ENCODE peak calls at places on chromosomes 6 and 20, in nine cellular contexts. Y, S, X, P, Q, W, E, A and M are unnamed samples.

GRCh38 chr6:140071115-140071514 is 696.7 kb upstream of the CITED2 start:
- DNase-seq in Y (peak; percentile 93), S (peak; percentile 49), X (no peak), P (peak; percentile 67), Q (peak; percentile 97), W (no peak), E (peak; percentile 13), A (no peak), M (peak; percentile 97)

GRCh38 chr20:37688093-37688492 is 5.7 kb upstream of the CTNNBL1 start:
- DNase-seq in Y (no peak), S (no peak), X (no peak), P (no peak), Q (no peak), W (no peak), E (no peak), A (no peak), M (no peak)

GRCh38 chr20:10671221-10671849 is 2.5 kb downstream of the JAG1 start:
- DNase-seq in Y (peak; percentile 95), S (peak; percentile 92), X (peak; percentile 90), P (peak; percentile 94), Q (peak; percentile 96), W (peak; percentile 93), E (peak; percentile 77), A (peak; percentile 88), M (peak; percentile 74)

GRCh38 chr6:41222513-41222912 is 5.6 kb upstream of the TREML4 start:
- DNase-seq in Y (no peak), S (no peak), X (no peak), P (no peak), Q (no peak), W (no peak), E (no peak), A (no peak), M (no peak)

GRCh38 chr20:57667924-57668782 is 41.7 kb downstream of the PMEPA1 start:
- DNase-seq in Y (no peak), S (no peak), X (no peak), P (no peak), Q (no peak), W (no peak), E (peak; percentile 67), A (peak; percentile 34), M (no peak)

GRCh38 chr6:107690546-107690863 is 133.6 kb downstream of the SCML4 start:
- DNase-seq in Y (no peak), S (no peak), X (no peak), P (peak; percentile 97), Q (no peak), W (no peak), E (no peak), A (no peak), M (no peak)

GRCh38 chr20:43655937-43656336 is 11.0 kb upstream of the MYBL2 start:
- DNase-seq in Y (no peak), S (no peak), X (no peak), P (no peak), Q (no peak), W (no peak), E (no peak), A (no peak), M (no peak)

GRCh38 chr20:35478804-35479472 is 23.5 kb downstream of the CEP250 start:
- DNase-seq in Y (peak; percentile 13), S (peak; percentile 24), X (no peak), P (no peak), Q (no peak), W (peak; percentile 77), E (no peak), A (no peak), M (no peak)

GRCh38 chr20:49706548-49707517 is 6.8 kb downstream of the B4GALT5 start:
- DNase-seq in Y (no peak), S (no peak), X (no peak), P (no peak), Q (no peak), W (no peak), E (peak; percentile 56), A (no peak), M (no peak)

GRCh38 chr6:109236140-109237081 is 141.1 kb downstream of the CEP57L1 start:
- DNase-seq in Y (no peak), S (no peak), X (no peak), P (no peak), Q (no peak), W (peak; percentile 46), E (peak; percentile 60), A (peak; percentile 74), M (no peak)

GRCh38 chr6:92708945-92709344 is 710.4 kb downstream of the EPHA7 start:
- DNase-seq in Y (no peak), S (no peak), X (no peak), P (no peak), Q (no peak), W (no peak), E (no peak), A (no peak), M (no peak)

DNA sequence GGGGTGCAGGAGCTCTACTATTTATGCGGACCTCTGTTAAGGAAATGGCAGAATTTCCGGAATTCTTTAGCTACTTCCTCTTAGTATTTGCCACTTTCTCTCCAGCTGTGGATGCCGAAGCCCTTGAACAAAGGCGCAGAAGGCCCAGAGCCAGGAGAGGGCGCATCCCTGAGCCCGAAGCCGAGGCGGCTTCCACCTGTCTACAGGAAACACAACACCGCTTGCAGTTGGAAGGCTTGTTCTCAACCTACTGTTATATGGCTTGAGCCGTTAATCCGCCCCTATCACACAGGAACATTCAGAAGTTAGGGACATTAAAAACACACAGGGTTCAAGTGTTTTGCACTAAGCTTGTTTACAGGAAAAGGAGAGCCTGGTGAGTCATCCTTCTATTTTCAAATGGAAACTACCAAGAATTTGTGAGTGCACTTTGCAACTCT is 417.1 kb downstream of the BCKDHB start:
- DNase-seq in Y (no peak), S (peak; percentile 86), X (no peak), P (no peak), Q (peak; percentile 11), W (no peak), E (no peak), A (peak; percentile 11), M (no peak)
- TF ChIP-seq CTCF in Y (peak; percentile 35), S (peak; percentile 75), X (no peak), P (no peak), Q (no peak), W (peak; percentile 23), E (no peak), A (no peak), M (no peak)

GRCh38 chr20:55142932-55143331 is 667.5 kb downstream of the DOK5 start:
- DNase-seq in Y (no peak), S (no peak), X (no peak), P (no peak), Q (no peak), W (no peak), E (no peak), A (no peak), M (no peak)
- H3K4me3 ChIP-seq in Y (no peak overlapping the region), S (no peak overlapping the region), X (no peak overlapping the region), P (no peak overlapping the region), Q (no peak overlapping the region), W (no peak overlapping the region), E (no peak overlapping the region), A (no peak overlapping the region), M (no peak overlapping the region)

DNA sequence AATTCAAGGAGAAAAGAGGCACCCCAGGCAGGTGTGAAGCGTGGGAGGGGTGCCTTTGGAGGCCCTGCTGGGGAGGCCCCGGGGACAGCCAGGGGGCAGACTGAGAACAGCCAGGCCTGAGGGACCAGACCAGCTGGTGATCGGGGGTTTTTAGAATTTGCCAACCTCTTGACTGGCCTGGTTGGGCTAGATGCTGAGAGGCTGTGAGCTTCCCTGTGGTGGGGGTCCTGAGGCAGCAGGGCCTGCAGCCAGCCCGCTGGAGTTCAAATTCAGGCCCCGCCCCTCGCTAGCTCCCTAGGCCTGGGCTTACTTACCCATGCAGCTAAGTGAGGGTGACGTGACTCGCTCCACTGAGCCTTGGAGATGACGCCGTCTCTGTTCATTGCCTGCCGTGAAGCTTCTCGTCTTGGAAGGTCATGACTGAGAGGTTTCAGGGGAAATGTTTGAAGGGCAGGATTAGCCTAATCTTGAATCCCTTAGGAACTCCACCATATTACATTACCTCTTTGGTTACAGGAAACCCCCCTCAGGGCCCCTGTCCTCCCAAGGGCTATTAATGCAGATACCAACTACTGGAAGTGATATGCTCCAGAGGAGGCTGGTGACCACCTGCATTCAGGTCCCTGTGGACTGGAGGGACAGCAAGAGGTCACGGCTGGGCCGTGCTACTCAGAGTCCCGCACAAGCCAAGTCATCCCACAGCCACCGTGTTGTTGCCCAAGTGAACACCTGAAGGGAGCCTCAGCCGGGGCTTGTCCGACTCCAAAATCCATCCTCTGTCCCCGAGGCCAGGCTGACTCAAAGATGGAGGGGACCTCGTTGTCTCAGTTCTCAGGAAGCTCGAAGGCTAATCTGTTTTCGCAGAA is 73.9 kb upstream of the DUSP22 start:
- DNase-seq in Y (no peak), S (no peak), X (no peak), P (no peak), Q (no peak), W (no peak), E (no peak), A (no peak), M (no peak)
- TF ChIP-seq CTCF in Y (no peak), S (no peak), X (no peak), P (no peak), Q (no peak), W (no peak), E (no peak), A (no peak), M (no peak)

GRCh38 chr6:129860901-129861665 is at the start of gene TMEM244:
- DNase-seq in Y (no peak), S (no peak), X (no peak), P (peak; percentile 95), Q (peak; percentile 63), W (no peak), E (no peak), A (no peak), M (no peak)
- H3K4me3 ChIP-seq in Y (no peak within 1 kb of the TSS), S (no peak within 1 kb of the TSS), X (peak within 1 kb of the TSS; percentile 34), P (peak within 1 kb of the TSS; percentile 53), Q (no peak within 1 kb of the TSS), W (no peak within 1 kb of the TSS), E (no peak within 1 kb of the TSS), A (no peak within 1 kb of the TSS), M (peak within 1 kb of the TSS; percentile 10)

GRCh38 chr6:37127961-37128862 is 41.7 kb upstream of the PIM1 start:
- DNase-seq in Y (peak; percentile 72), S (no peak), X (no peak), P (peak; percentile 83), Q (peak; percentile 84), W (peak; percentile 97), E (no peak), A (no peak), M (peak; percentile 49)
- TF ChIP-seq CTCF in Y (no peak), S (no peak), X (no peak), P (no peak), Q (no peak), W (peak; percentile 73), E (no peak), A (no peak), M (no peak)

DNA sequence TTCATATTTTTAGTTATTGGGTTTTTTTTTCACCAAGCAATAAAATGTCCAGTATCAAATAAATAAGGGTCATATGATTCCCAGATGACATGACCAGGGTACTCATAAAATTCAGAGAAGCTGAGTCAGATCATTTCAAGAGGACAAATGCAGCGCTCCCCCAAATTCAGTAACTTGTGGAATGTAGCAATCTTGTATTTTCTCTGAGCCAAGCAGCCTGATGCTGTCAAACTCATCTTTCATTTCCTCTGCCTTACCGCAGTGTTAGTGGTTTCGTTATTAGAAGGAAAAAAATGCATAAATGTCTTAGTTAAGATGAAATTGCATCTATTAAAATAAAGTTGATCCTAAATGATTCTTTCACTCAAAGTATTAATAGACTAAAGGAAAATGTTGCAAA is 57.8 kb upstream of the EDN1 start:
- DNase-seq in Y (peak; percentile 75), S (no peak), X (no peak), P (peak; percentile 33), Q (no peak), W (no peak), E (no peak), A (no peak), M (peak; percentile 57)
- H3K4me3 ChIP-seq in Y (no peak overlapping the region), S (no peak overlapping the region), X (no peak overlapping the region), P (no peak overlapping the region), Q (no peak overlapping the region), W (no peak overlapping the region), E (no peak overlapping the region), A (no peak overlapping the region), M (no peak overlapping the region)

GRCh38 chr6:5729813-5730212 is 276.9 kb downstream of the NRN1 start:
- DNase-seq in Y (no peak), S (no peak), X (no peak), P (no peak), Q (no peak), W (no peak), E (no peak), A (no peak), M (no peak)
- TF ChIP-seq CTCF in Y (no peak), S (peak; percentile 34), X (no peak), P (no peak), Q (no peak), W (peak; percentile 20), E (no peak), A (no peak), M (no peak)